ENCODE peak calls at places on chromosomes 6 and 20, in five cellular contexts. One of them, this sample, is unnamed.

GRCh38 chr20:33918662-33919061 is 75.0 kb upstream of the RALY start:
- DNase-seq in stromal cell of bone marrow: no peak
- DNase-seq in KG1: no peak
- DNase-seq in stimulated activated CD4-positive, alpha-beta T cell treated with anti-CD3 and anti-CD28 coated beads, TNF-alpha, amount 100 ng/mL, for 48 hours: no peak
- DNase-seq in BJ: no peak
- DNase-seq in this sample: no peak

GRCh38 chr6:142857609-142858195 is 87.3 kb downstream of the HIVEP2 start:
- DNase-seq in BJ: no peak
- DNase-seq in stimulated activated CD4-positive, alpha-beta T cell treated with anti-CD3 and anti-CD28 coated beads, TNF-alpha, amount 100 ng/mL, for 48 hours: no peak
- DNase-seq in stromal cell of bone marrow: no peak
- DNase-seq in KG1: peak
- DNase-seq in this sample: no peak

GRCh38 chr6:100719883-100720682 is 161.0 kb downstream of the ASCC3 start:
- DNase-seq in BJ: no peak
- DNase-seq in KG1: no peak
- DNase-seq in stimulated activated CD4-positive, alpha-beta T cell treated with anti-CD3 and anti-CD28 coated beads, TNF-alpha, amount 100 ng/mL, for 48 hours: no peak
- DNase-seq in stromal cell of bone marrow: peak
- DNase-seq in this sample: peak

GRCh38 chr6:41964201-41964887 is 22.7 kb upstream of the CCND3 start:
- DNase-seq in BJ: no peak
- DNase-seq in stimulated activated CD4-positive, alpha-beta T cell treated with anti-CD3 and anti-CD28 coated beads, TNF-alpha, amount 100 ng/mL, for 48 hours: no peak
- DNase-seq in KG1: no peak
- DNase-seq in stromal cell of bone marrow: no peak
- DNase-seq in this sample: no peak

GRCh38 chr6:166460473-166461437 is 78.0 kb upstream of the MPC1 start:
- DNase-seq in KG1: no peak
- DNase-seq in stimulated activated CD4-positive, alpha-beta T cell treated with anti-CD3 and anti-CD28 coated beads, TNF-alpha, amount 100 ng/mL, for 48 hours: no peak
- DNase-seq in stromal cell of bone marrow: no peak
- DNase-seq in BJ: peak
- DNase-seq in this sample: no peak

GRCh38 chr20:25005220-25005619 is 12.7 kb upstream of the APMAP start:
- DNase-seq in stimulated activated CD4-positive, alpha-beta T cell treated with anti-CD3 and anti-CD28 coated beads, TNF-alpha, amount 100 ng/mL, for 48 hours: no peak
- DNase-seq in KG1: no peak
- DNase-seq in stromal cell of bone marrow: no peak
- DNase-seq in BJ: no peak
- DNase-seq in this sample: no peak

GRCh38 chr6:3857822-3858221 is 8.6 kb downstream of the FAM50B start:
- DNase-seq in stimulated activated CD4-positive, alpha-beta T cell treated with anti-CD3 and anti-CD28 coated beads, TNF-alpha, amount 100 ng/mL, for 48 hours: no peak
- DNase-seq in BJ: no peak
- DNase-seq in stromal cell of bone marrow: no peak
- DNase-seq in KG1: no peak
- DNase-seq in this sample: no peak

GRCh38 chr20:49636447-49636846 is 68.5 kb upstream of the PTGIS start:
- DNase-seq in stromal cell of bone marrow: no peak
- DNase-seq in KG1: no peak
- DNase-seq in stimulated activated CD4-positive, alpha-beta T cell treated with anti-CD3 and anti-CD28 coated beads, TNF-alpha, amount 100 ng/mL, for 48 hours: no peak
- DNase-seq in BJ: no peak
- DNase-seq in this sample: no peak

GRCh38 chr20:50172347-50173013 is 18.1 kb upstream of the CEBPB start:
- DNase-seq in BJ: no peak
- DNase-seq in stimulated activated CD4-positive, alpha-beta T cell treated with anti-CD3 and anti-CD28 coated beads, TNF-alpha, amount 100 ng/mL, for 48 hours: no peak
- DNase-seq in stromal cell of bone marrow: peak
- DNase-seq in KG1: no peak
- DNase-seq in this sample: peak

GRCh38 chr6:6834356-6835342 is 246.1 kb downstream of the LY86 start:
- DNase-seq in BJ: no peak
- DNase-seq in KG1: no peak
- DNase-seq in stimulated activated CD4-positive, alpha-beta T cell treated with anti-CD3 and anti-CD28 coated beads, TNF-alpha, amount 100 ng/mL, for 48 hours: no peak
- DNase-seq in stromal cell of bone marrow: no peak
- DNase-seq in this sample: no peak

GRCh38 chr20:35312348-35312747 is 20.1 kb upstream of the FAM83C start:
- DNase-seq in BJ: peak
- DNase-seq in stimulated activated CD4-positive, alpha-beta T cell treated with anti-CD3 and anti-CD28 coated beads, TNF-alpha, amount 100 ng/mL, for 48 hours: no peak
- DNase-seq in KG1: no peak
- DNase-seq in stromal cell of bone marrow: peak
- DNase-seq in this sample: peak

GRCh38 chr6:79605968-79606764 is 25.0 kb upstream of the SH3BGRL2 start:
- DNase-seq in stimulated activated CD4-positive, alpha-beta T cell treated with anti-CD3 and anti-CD28 coated beads, TNF-alpha, amount 100 ng/mL, for 48 hours: no peak
- DNase-seq in BJ: no peak
- DNase-seq in stromal cell of bone marrow: no peak
- DNase-seq in KG1: no peak
- DNase-seq in this sample: no peak

GRCh38 chr20:22807646-22808045 is 223.3 kb upstream of the FOXA2 start:
- DNase-seq in KG1: no peak
- DNase-seq in stromal cell of bone marrow: no peak
- DNase-seq in BJ: no peak
- DNase-seq in stimulated activated CD4-positive, alpha-beta T cell treated with anti-CD3 and anti-CD28 coated beads, TNF-alpha, amount 100 ng/mL, for 48 hours: no peak
- DNase-seq in this sample: no peak

GRCh38 chr6:27414996-27415395 is 26.4 kb downstream of the ZNF391 start:
- DNase-seq in stimulated activated CD4-positive, alpha-beta T cell treated with anti-CD3 and anti-CD28 coated beads, TNF-alpha, amount 100 ng/mL, for 48 hours: no peak
- DNase-seq in KG1: no peak
- DNase-seq in stromal cell of bone marrow: peak
- DNase-seq in BJ: no peak
- DNase-seq in this sample: no peak

GRCh38 chr6:134308800-134309199 is 9.1 kb downstream of the SGK1 start:
- DNase-seq in KG1: no peak
- DNase-seq in stimulated activated CD4-positive, alpha-beta T cell treated with anti-CD3 and anti-CD28 coated beads, TNF-alpha, amount 100 ng/mL, for 48 hours: no peak
- DNase-seq in stromal cell of bone marrow: no peak
- DNase-seq in BJ: no peak
- DNase-seq in this sample: no peak

GRCh38 chr6:16267428-16268263 is 29.3 kb downstream of the GMPR start:
- DNase-seq in KG1: no peak
- DNase-seq in stimulated activated CD4-positive, alpha-beta T cell treated with anti-CD3 and anti-CD28 coated beads, TNF-alpha, amount 100 ng/mL, for 48 hours: no peak
- DNase-seq in BJ: no peak
- DNase-seq in stromal cell of bone marrow: no peak
- DNase-seq in this sample: no peak

GRCh38 chr20:58213112-58213511 is 15.3 kb downstream of the ANKRD60 start:
- DNase-seq in stromal cell of bone marrow: no peak
- DNase-seq in BJ: no peak
- DNase-seq in KG1: no peak
- DNase-seq in stimulated activated CD4-positive, alpha-beta T cell treated with anti-CD3 and anti-CD28 coated beads, TNF-alpha, amount 100 ng/mL, for 48 hours: no peak
- DNase-seq in this sample: no peak

GRCh38 chr20:23387118-23387443 is 25.1 kb downstream of the GZF1 start:
- DNase-seq in KG1: no peak
- DNase-seq in stromal cell of bone marrow: no peak
- DNase-seq in BJ: no peak
- DNase-seq in stimulated activated CD4-positive, alpha-beta T cell treated with anti-CD3 and anti-CD28 coated beads, TNF-alpha, amount 100 ng/mL, for 48 hours: no peak
- DNase-seq in this sample: no peak

GRCh38 chr20:41081276-41081814 is 52.7 kb downstream of the TOP1 start:
- DNase-seq in BJ: no peak
- DNase-seq in stromal cell of bone marrow: no peak
- DNase-seq in KG1: no peak
- DNase-seq in stimulated activated CD4-positive, alpha-beta T cell treated with anti-CD3 and anti-CD28 coated beads, TNF-alpha, amount 100 ng/mL, for 48 hours: no peak
- DNase-seq in this sample: no peak

GRCh38 chr6:129031051-129031599 is 148.2 kb downstream of the LAMA2 start:
- DNase-seq in BJ: peak
- DNase-seq in stromal cell of bone marrow: peak
- DNase-seq in KG1: no peak
- DNase-seq in stimulated activated CD4-positive, alpha-beta T cell treated with anti-CD3 and anti-CD28 coated beads, TNF-alpha, amount 100 ng/mL, for 48 hours: no peak
- DNase-seq in this sample: no peak

GRCh38 chr20:10982692-10983091 is 308.9 kb upstream of the JAG1 start:
- DNase-seq in stromal cell of bone marrow: peak
- DNase-seq in KG1: no peak
- DNase-seq in BJ: peak
- DNase-seq in stimulated activated CD4-positive, alpha-beta T cell treated with anti-CD3 and anti-CD28 coated beads, TNF-alpha, amount 100 ng/mL, for 48 hours: no peak
- DNase-seq in this sample: no peak

GRCh38 chr20:54250691-54251090 is 42.8 kb downstream of the PFDN4 start:
- DNase-seq in stromal cell of bone marrow: no peak
- DNase-seq in BJ: no peak
- DNase-seq in stimulated activated CD4-positive, alpha-beta T cell treated with anti-CD3 and anti-CD28 coated beads, TNF-alpha, amount 100 ng/mL, for 48 hours: no peak
- DNase-seq in KG1: no peak
- DNase-seq in this sample: no peak

GRCh38 chr6:13014551-13015378 is 298.2 kb downstream of the PHACTR1 start:
- DNase-seq in stromal cell of bone marrow: no peak
- DNase-seq in BJ: no peak
- DNase-seq in KG1: no peak
- DNase-seq in stimulated activated CD4-positive, alpha-beta T cell treated with anti-CD3 and anti-CD28 coated beads, TNF-alpha, amount 100 ng/mL, for 48 hours: no peak
- DNase-seq in this sample: peak

GRCh38 chr6:42140051-42140450 is 2.4 kb downstream of the C6orf132 start:
- DNase-seq in stimulated activated CD4-positive, alpha-beta T cell treated with anti-CD3 and anti-CD28 coated beads, TNF-alpha, amount 100 ng/mL, for 48 hours: no peak
- DNase-seq in stromal cell of bone marrow: no peak
- DNase-seq in KG1: peak
- DNase-seq in BJ: no peak
- DNase-seq in this sample: peak

GRCh38 chr6:137084865-137085617 is 40.3 kb upstream of the IL20RA start:
- DNase-seq in BJ: no peak
- DNase-seq in KG1: no peak
- DNase-seq in stromal cell of bone marrow: no peak
- DNase-seq in stimulated activated CD4-positive, alpha-beta T cell treated with anti-CD3 and anti-CD28 coated beads, TNF-alpha, amount 100 ng/mL, for 48 hours: no peak
- DNase-seq in this sample: no peak

GRCh38 chr6:158911746-158912158 is 88.2 kb downstream of the RSPH3 start:
- DNase-seq in BJ: no peak
- DNase-seq in stimulated activated CD4-positive, alpha-beta T cell treated with anti-CD3 and anti-CD28 coated beads, TNF-alpha, amount 100 ng/mL, for 48 hours: no peak
- DNase-seq in KG1: no peak
- DNase-seq in stromal cell of bone marrow: no peak
- DNase-seq in this sample: peak

GRCh38 chr6:28589234-28589951 is 63.7 kb downstream of the GPX5 start:
- DNase-seq in stromal cell of bone marrow: peak
- DNase-seq in BJ: peak
- DNase-seq in KG1: no peak
- DNase-seq in stimulated activated CD4-positive, alpha-beta T cell treated with anti-CD3 and anti-CD28 coated beads, TNF-alpha, amount 100 ng/mL, for 48 hours: no peak
- DNase-seq in this sample: peak

GRCh38 chr20:58646703-58647102 is 4.4 kb upstream of the STX16 start:
- DNase-seq in stimulated activated CD4-positive, alpha-beta T cell treated with anti-CD3 and anti-CD28 coated beads, TNF-alpha, amount 100 ng/mL, for 48 hours: no peak
- DNase-seq in stromal cell of bone marrow: no peak
- DNase-seq in BJ: no peak
- DNase-seq in KG1: no peak
- DNase-seq in this sample: no peak

GRCh38 chr6:47407295-47408281 is 70.0 kb upstream of the CD2AP start:
- DNase-seq in BJ: peak
- DNase-seq in stimulated activated CD4-positive, alpha-beta T cell treated with anti-CD3 and anti-CD28 coated beads, TNF-alpha, amount 100 ng/mL, for 48 hours: no peak
- DNase-seq in KG1: no peak
- DNase-seq in stromal cell of bone marrow: peak
- DNase-seq in this sample: no peak

GRCh38 chr6:112155900-112156299 is 68.5 kb downstream of the FAM229B start:
- DNase-seq in stromal cell of bone marrow: no peak
- DNase-seq in KG1: no peak
- DNase-seq in BJ: no peak
- DNase-seq in stimulated activated CD4-positive, alpha-beta T cell treated with anti-CD3 and anti-CD28 coated beads, TNF-alpha, amount 100 ng/mL, for 48 hours: no peak
- DNase-seq in this sample: no peak

GRCh38 chr20:42895062-42895461 is 294.6 kb downstream of the PTPRT start:
- DNase-seq in KG1: no peak
- DNase-seq in BJ: no peak
- DNase-seq in stimulated activated CD4-positive, alpha-beta T cell treated with anti-CD3 and anti-CD28 coated beads, TNF-alpha, amount 100 ng/mL, for 48 hours: no peak
- DNase-seq in stromal cell of bone marrow: no peak
- DNase-seq in this sample: no peak

GRCh38 chr20:59831024-59831900 is 102.2 kb downstream of the SYCP2 start:
- DNase-seq in stimulated activated CD4-positive, alpha-beta T cell treated with anti-CD3 and anti-CD28 coated beads, TNF-alpha, amount 100 ng/mL, for 48 hours: no peak
- DNase-seq in BJ: no peak
- DNase-seq in KG1: no peak
- DNase-seq in stromal cell of bone marrow: no peak
- DNase-seq in this sample: peak

GRCh38 chr6:166949533-166950442 is 6.6 kb downstream of the RNASET2 start:
- DNase-seq in stimulated activated CD4-positive, alpha-beta T cell treated with anti-CD3 and anti-CD28 coated beads, TNF-alpha, amount 100 ng/mL, for 48 hours: no peak
- DNase-seq in BJ: no peak
- DNase-seq in KG1: no peak
- DNase-seq in stromal cell of bone marrow: no peak
- DNase-seq in this sample: no peak

GRCh38 chr20:23302801-23303200 is 47.8 kb upstream of the NXT1 start:
- DNase-seq in BJ: no peak
- DNase-seq in KG1: no peak
- DNase-seq in stromal cell of bone marrow: no peak
- DNase-seq in stimulated activated CD4-positive, alpha-beta T cell treated with anti-CD3 and anti-CD28 coated beads, TNF-alpha, amount 100 ng/mL, for 48 hours: no peak
- DNase-seq in this sample: no peak

GRCh38 chr6:147678256-147678655 is 169.8 kb downstream of the SAMD5 start:
- DNase-seq in BJ: no peak
- DNase-seq in stimulated activated CD4-positive, alpha-beta T cell treated with anti-CD3 and anti-CD28 coated beads, TNF-alpha, amount 100 ng/mL, for 48 hours: no peak
- DNase-seq in stromal cell of bone marrow: no peak
- DNase-seq in KG1: no peak
- DNase-seq in this sample: no peak

GRCh38 chr6:147738516-147739187 is 230.2 kb downstream of the SAMD5 start:
- DNase-seq in stromal cell of bone marrow: no peak
- DNase-seq in BJ: peak
- DNase-seq in KG1: no peak
- DNase-seq in stimulated activated CD4-positive, alpha-beta T cell treated with anti-CD3 and anti-CD28 coated beads, TNF-alpha, amount 100 ng/mL, for 48 hours: no peak
- DNase-seq in this sample: no peak

GRCh38 chr6:137013738-137014602 is 30.8 kb downstream of the IL20RA start:
- DNase-seq in KG1: no peak
- DNase-seq in BJ: no peak
- DNase-seq in stromal cell of bone marrow: peak
- DNase-seq in stimulated activated CD4-positive, alpha-beta T cell treated with anti-CD3 and anti-CD28 coated beads, TNF-alpha, amount 100 ng/mL, for 48 hours: no peak
- DNase-seq in this sample: peak

GRCh38 chr6:166174031-166174430 is 6.4 kb upstream of the TBXT start:
- DNase-seq in KG1: no peak
- DNase-seq in stromal cell of bone marrow: no peak
- DNase-seq in BJ: no peak
- DNase-seq in stimulated activated CD4-positive, alpha-beta T cell treated with anti-CD3 and anti-CD28 coated beads, TNF-alpha, amount 100 ng/mL, for 48 hours: no peak
- DNase-seq in this sample: no peak

This sample was measured in SW480.